ENCODE peak calls at places on chromosomes 2 and 18, in ten cellular contexts. A is GM12865, E is pancreas, Q is neural progenitor cell, M is transverse colon, P is fibroblast of lung, Z is left lung, I is AG10803, G is HepG2, H is GM23248. C is an unnamed sample.

GRCh38 chr18:21894619-21895367 is 154.2 kb downstream of the MIB1 start:
- DNase-seq in E (no peak), M (no peak), A (no peak), Q (no peak), H (peak), P (peak), Z (peak), I (peak), G (no peak), C (no peak)

GRCh38 chr18:33459612-33460011 is 19.1 kb upstream of the CCDC178 start:
- DNase-seq in G (no peak), H (no peak), P (no peak), I (no peak), Z (no peak), Q (no peak), E (no peak), M (no peak), A (no peak), C (no peak)

GRCh38 chr18:13539050-13539449 is 187.3 kb downstream of the FAM210A start:
- DNase-seq in E (peak), Q (no peak), P (no peak), Z (no peak), I (no peak), G (no peak), H (no peak), M (peak), A (no peak), C (no peak)

GRCh38 chr2:172088245-172089004 is 3.1 kb downstream of the DLX1 start:
- DNase-seq in I (no peak), P (no peak), A (no peak), E (no peak), G (no peak), H (no peak), Z (no peak), Q (peak), M (no peak), C (no peak)

GRCh38 chr2:30037016-30037415 is 109.8 kb upstream of the YPEL5 start:
- DNase-seq in A (no peak), Q (no peak), E (no peak), I (no peak), M (no peak), Z (no peak), P (no peak), G (no peak), H (peak), C (no peak)

GRCh38 chr18:49519041-49519971 is 32.3 kb upstream of the C18orf32 start:
- DNase-seq in P (peak), A (no peak), E (no peak), M (no peak), H (no peak), Z (no peak), Q (peak), I (peak), G (no peak), C (no peak)

GRCh38 chr2:29317077-29317517 is 201.9 kb downstream of the CLIP4 start:
- DNase-seq in Q (no peak), E (no peak), H (peak), M (peak), Z (no peak), A (peak), I (peak), G (no peak), P (no peak), C (peak)

GRCh38 chr2:41937921-41938708 is 109.7 kb upstream of the PKDCC start:
- DNase-seq in G (no peak), P (no peak), Z (no peak), I (no peak), M (no peak), E (no peak), H (no peak), A (no peak), Q (peak), C (no peak)

GRCh38 chr2:221529943-221530652 is 42.0 kb downstream of the EPHA4 start:
- DNase-seq in M (no peak), E (no peak), G (no peak), A (no peak), P (peak), I (peak), H (peak), Q (no peak), Z (no peak), C (no peak)

GRCh38 chr2:239042551-239043320 is 194.9 kb downstream of the TWIST2 start:
- DNase-seq in Q (no peak), G (no peak), I (no peak), M (no peak), H (no peak), Z (no peak), E (no peak), A (no peak), P (no peak), C (peak)

GRCh38 chr2:215418064-215418963 is 17.6 kb downstream of the FN1 start:
- DNase-seq in Q (no peak), P (peak), A (no peak), E (no peak), G (peak), Z (no peak), H (peak), I (no peak), M (no peak), C (no peak)

DNA sequence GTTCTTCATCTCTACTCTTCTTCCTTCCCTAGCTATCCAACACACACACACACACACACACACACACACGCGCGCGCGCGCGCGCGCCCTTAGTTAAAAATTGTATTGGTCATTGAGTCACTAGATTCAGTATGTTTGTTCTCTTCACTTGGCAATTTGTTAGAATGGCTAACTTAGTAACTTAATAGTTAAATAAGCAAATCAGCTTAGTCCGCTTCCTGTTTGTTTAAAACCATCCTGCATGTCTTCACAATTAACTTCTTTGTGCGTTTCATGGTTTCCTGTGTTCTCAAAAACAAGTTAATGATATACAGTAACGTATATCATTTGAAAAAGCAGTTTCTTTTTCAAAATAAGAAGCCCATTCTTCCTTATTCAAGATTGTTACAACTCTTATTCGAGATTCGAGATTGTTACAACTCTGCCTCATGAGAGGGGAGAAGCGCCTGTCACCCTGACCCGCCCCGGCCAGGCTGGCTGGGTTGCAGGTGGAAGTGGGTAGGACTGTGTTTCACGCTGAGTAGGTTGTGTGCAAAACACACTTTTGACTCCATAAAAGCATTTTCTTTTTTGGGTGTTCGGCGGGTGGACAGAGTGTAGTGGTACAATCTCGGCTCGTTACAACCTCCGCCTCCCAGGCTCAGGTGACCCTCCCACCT is 9.5 kb upstream of the CNNM3 start:
- DNase-seq in M (no peak), I (no peak), G (peak), P (no peak), E (no peak), A (peak), Q (no peak), Z (no peak), H (no peak), C (no peak)
- H3K4me3 ChIP-seq in M (no peak), I (no peak), G (no peak), P (no peak), E (no peak), A (no peak), Q (no peak), Z (no peak), H (no peak), C (no peak)

DNA sequence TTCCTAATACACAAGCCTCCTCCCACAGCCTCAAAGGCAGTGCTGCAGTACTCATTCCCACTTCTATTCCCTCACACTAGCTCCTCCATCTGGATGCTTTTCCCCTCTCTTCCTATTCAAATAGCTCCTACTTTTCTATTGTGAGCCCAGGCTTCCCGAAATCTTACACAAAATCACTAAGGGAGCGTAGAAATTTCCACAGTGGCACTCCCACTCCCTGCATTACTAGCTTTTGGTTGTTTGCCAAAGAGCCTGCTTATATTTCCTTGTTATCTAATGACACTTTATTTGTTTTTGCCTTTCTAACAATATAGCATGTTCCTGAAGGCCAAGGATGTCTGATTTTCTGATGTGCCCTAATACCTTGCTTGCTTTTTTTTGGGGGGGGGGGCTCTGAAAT is 10.9 kb downstream of the EPAS1 start:
- DNase-seq in Z (no peak), I (no peak), Q (no peak), H (no peak), P (no peak), M (no peak), A (no peak), G (no peak), E (no peak), C (no peak)
- H3K4me3 ChIP-seq in Z (peak), I (no peak), Q (no peak), H (no peak), P (no peak), M (no peak), A (no peak), G (peak), E (no peak), C (no peak)

GRCh38 chr18:65133610-65134009 is 617.2 kb upstream of the CDH7 start:
- DNase-seq in G (no peak), A (no peak), P (no peak), Q (no peak), Z (no peak), M (no peak), E (no peak), H (no peak), I (no peak), C (no peak)
- H3K4me3 ChIP-seq in G (no peak), A (no peak), P (no peak), Q (no peak), Z (no peak), M (no peak), E (no peak), H (no peak), I (no peak), C (no peak)

DNA sequence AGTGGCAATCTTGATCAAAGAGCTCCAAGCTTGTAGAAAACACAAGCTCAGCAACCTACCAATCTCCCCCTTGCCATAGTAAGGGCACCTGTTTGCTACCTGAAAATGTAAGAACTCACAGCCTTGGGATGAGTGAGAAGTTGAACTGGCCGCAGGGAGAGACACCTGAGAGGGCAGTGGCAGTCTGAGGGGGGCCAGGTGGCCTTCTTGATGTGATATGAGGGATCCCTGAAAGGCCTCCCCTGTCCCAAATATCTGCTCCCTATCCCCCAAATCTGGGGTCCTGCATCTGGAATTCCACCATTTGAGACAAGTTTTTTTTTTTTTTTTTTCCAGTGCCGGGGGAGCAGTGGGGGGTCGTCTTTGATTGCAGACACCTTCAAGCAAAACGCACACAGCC is 230.2 kb upstream of the SMAD2 start:
- DNase-seq in E (peak), Z (no peak), A (no peak), G (no peak), I (no peak), M (no peak), H (no peak), P (no peak), Q (no peak), C (no peak)
- H3K4me3 ChIP-seq in E (peak), Z (peak), A (no peak), G (no peak), I (peak), M (no peak), H (peak), P (peak), Q (no peak), C (peak)

C was measured in tibial artery.